ENCODE peak calls at places on chromosomes 5 and 9, in seven cellular contexts. W, I, S, X, A, G and N are unnamed samples. For H3K4me1, the result is how much of the 10 kb centered on the place peaks cover.

GRCh38 chr5:139578348-139578724 is 17.2 kb downstream of the UBE2D2 start:
- DNase-seq in A (no peak), I (no peak), S (no peak), G (no peak), W (no peak), X (no peak), N (no peak)

GRCh38 chr5:171622010-171622409 is 163.6 kb upstream of the SMIM23 start:
- DNase-seq in G (no peak), S (no peak), A (no peak), I (peak), W (no peak), X (peak), N (no peak)

GRCh38 chr5:142861011-142861410 is 90.8 kb downstream of the ARHGAP26 start:
- DNase-seq in A (no peak), I (no peak), X (no peak), G (no peak), W (no peak), S (no peak), N (no peak)

GRCh38 chr9:10999646-11000045 is 386.8 kb upstream of the PTPRD start:
- DNase-seq in W (no peak), G (no peak), X (no peak), I (no peak), S (no peak), A (peak), N (no peak)

GRCh38 chr5:90289837-90290236 is 119.7 kb downstream of the CETN3 start:
- DNase-seq in S (no peak), I (no peak), W (no peak), G (no peak), X (no peak), A (peak), N (no peak)

GRCh38 chr5:102152906-102153787 is 142.9 kb downstream of the SLCO4C1 start:
- DNase-seq in X (peak), A (peak), I (peak), W (no peak), G (peak), S (no peak), N (peak)

GRCh38 chr5:68730220-68731010 is 363.4 kb upstream of the SLC30A5 start:
- DNase-seq in S (no peak), I (peak), W (peak), G (no peak), A (peak), X (no peak), N (no peak)

GRCh38 chr9:119268985-119269384 is 100.2 kb downstream of the BRINP1 start:
- DNase-seq in X (no peak), G (no peak), A (no peak), W (no peak), I (peak), S (no peak), N (no peak)

GRCh38 chr9:136629879-136630661 is 32.6 kb upstream of the EGFL7 start:
- DNase-seq in W (peak), A (peak), X (peak), I (peak), S (peak), G (peak), N (peak)

GRCh38 chr5:57164124-57164523 is 9.7 kb upstream of the GPBP1 start:
- DNase-seq in S (no peak), G (no peak), W (no peak), X (no peak), A (no peak), I (no peak), N (no peak)

GRCh38 chr5:31638748-31639418 is at the start of gene PDZD2:
- DNase-seq in X (peak), W (peak), G (peak), A (peak), I (peak), S (peak), N (peak)

GRCh38 chr5:10691826-10692785 is 68.9 kb downstream of the DAP start:
- DNase-seq in I (peak), A (peak), X (no peak), W (no peak), G (no peak), S (no peak), N (no peak)

GRCh38 chr5:96565843-96566242 is 96.3 kb upstream of the CAST start:
- DNase-seq in A (peak), X (no peak), S (no peak), G (peak), W (peak), I (peak), N (no peak)

GRCh38 chr5:129664336-129664937 is 83.5 kb upstream of the MINAR2 start:
- DNase-seq in G (peak), I (peak), X (peak), S (no peak), W (peak), A (peak), N (peak)

GRCh38 chr9:130138791-130139190 is 33.4 kb upstream of the NCS1 start:
- DNase-seq in G (no peak), A (no peak), W (peak), X (peak), S (no peak), I (peak), N (no peak)

GRCh38 chr5:4366628-4367027 is 771.0 kb downstream of the IRX1 start:
- DNase-seq in S (no peak), W (no peak), A (no peak), I (no peak), X (no peak), G (no peak), N (no peak)

GRCh38 chr5:104372796-104373195 is 810.2 kb upstream of the NUDT12 start:
- DNase-seq in A (no peak), W (no peak), I (no peak), G (no peak), S (no peak), X (no peak), N (no peak)

GRCh38 chr5:61619777-61620518 is 287.9 kb downstream of the ZSWIM6 start:
- DNase-seq in I (no peak), G (no peak), A (no peak), S (peak), W (no peak), X (no peak), N (no peak)

GRCh38 chr9:95864852-95865580 is 10.5 kb upstream of the ERCC6L2 start:
- DNase-seq in X (no peak), A (no peak), I (no peak), G (no peak), W (no peak), S (no peak), N (no peak)

GRCh38 chr5:128736567-128736966 is 198.5 kb upstream of the FBN2 start:
- DNase-seq in W (peak), A (peak), G (peak), S (no peak), X (no peak), I (peak), N (no peak)

GRCh38 chr9:121738391-121738790 is 87.0 kb downstream of the DAB2IP start:
- DNase-seq in S (no peak), A (no peak), G (no peak), I (no peak), W (no peak), X (no peak), N (no peak)

GRCh38 chr5:107361945-107362344 is 308.8 kb downstream of the EFNA5 start:
- DNase-seq in A (no peak), S (no peak), W (no peak), I (peak), X (no peak), G (no peak), N (no peak)

GRCh38 chr9:124312290-124313265 is 54.8 kb downstream of the NEK6 start:
- DNase-seq in X (peak), W (no peak), G (peak), S (no peak), I (no peak), A (no peak), N (no peak)

GRCh38 chr9:117413346-117414219 is 1.3 kb downstream of the ASTN2 start:
- DNase-seq in S (peak), G (peak), X (peak), I (no peak), A (peak), W (no peak), N (no peak)

GRCh38 chr9:117414220-117414905 is 494 bp downstream of the ASTN2 start:
- DNase-seq in S (peak), W (no peak), A (peak), X (peak), I (peak), G (peak), N (no peak)

GRCh38 chr9:117414906-117415583 is at the start of gene ASTN2:
- DNase-seq in X (peak), S (peak), I (no peak), G (peak), W (no peak), A (peak), N (no peak)

GRCh38 chr9:117416856-117417255 is 2.0 kb upstream of the ASTN2 start:
- DNase-seq in A (no peak), I (no peak), W (no peak), S (no peak), G (no peak), X (no peak), N (no peak)

DNA sequence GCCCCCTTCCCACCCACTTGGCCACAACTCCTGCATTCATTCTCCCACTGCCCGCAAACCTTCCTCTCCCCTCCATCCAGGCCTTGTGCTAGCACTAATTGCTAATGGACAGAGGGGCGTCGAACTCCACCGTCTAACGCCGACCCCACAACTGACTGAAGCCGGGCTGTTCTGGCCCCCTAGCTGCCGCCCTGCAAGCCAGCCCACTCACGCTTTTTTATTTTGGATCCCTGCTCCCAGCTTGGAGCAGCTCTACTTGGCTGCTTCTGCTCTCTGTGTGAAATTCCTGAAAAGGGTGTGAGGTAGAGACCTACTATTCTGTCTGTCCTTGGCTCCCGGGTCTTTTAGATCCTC is 704 bp upstream of the ASTN2 start:
- DNase-seq in A (peak), W (no peak), I (no peak), X (peak), S (no peak), G (peak), N (no peak)
- H3K9ac ChIP-seq in A (peak), W (no peak), I (no peak), X (no peak), S (no peak), G (no peak), N (peak)

GRCh38 chr5:173896631-173897030 is 8.5 kb downstream of the CPEB4 start:
- DNase-seq in X (no peak), W (no peak), I (no peak), S (no peak), A (no peak), G (no peak), N (no peak)

GRCh38 chr5:173903396-173904140 is 15.4 kb downstream of the CPEB4 start:
- DNase-seq in S (no peak), I (no peak), A (no peak), G (no peak), W (no peak), X (no peak), N (no peak)

GRCh38 chr5:173902743-173903142 is 14.6 kb downstream of the CPEB4 start:
- DNase-seq in X (no peak), I (no peak), G (no peak), W (peak), S (no peak), A (no peak), N (no peak)

GRCh38 chr5:173902334-173902733 is 14.2 kb downstream of the CPEB4 start:
- DNase-seq in S (no peak), G (no peak), I (no peak), W (no peak), A (no peak), X (no peak), N (no peak)

GRCh38 chr5:173901705-173902104 is 13.6 kb downstream of the CPEB4 start:
- DNase-seq in A (no peak), G (no peak), I (no peak), W (no peak), S (no peak), X (no peak), N (no peak)
- H3K4me1 ChIP-seq in A (under half), G (under half), I (under half), W (under half), S (under half), X (under half), N (under half)

GRCh38 chr9:128383791-128384190 is 12.6 kb downstream of the URM1 start:
- DNase-seq in A (no peak), I (no peak), S (no peak), G (no peak), X (peak), W (no peak), N (no peak)

GRCh38 chr9:128382261-128382660 is 11.1 kb downstream of the URM1 start:
- DNase-seq in X (no peak), S (no peak), W (no peak), G (no peak), A (no peak), I (no peak), N (no peak)

GRCh38 chr9:128384801-128385492 is 13.8 kb downstream of the URM1 start:
- DNase-seq in W (no peak), S (no peak), A (peak), G (no peak), I (peak), X (peak), N (no peak)

GRCh38 chr9:128385493-128386205 is 14.5 kb downstream of the URM1 start:
- DNase-seq in I (peak), G (no peak), W (no peak), A (no peak), X (peak), S (no peak), N (no peak)

GRCh38 chr9:128383007-128383753 is 12.0 kb downstream of the URM1 start:
- DNase-seq in X (peak), I (no peak), S (no peak), A (no peak), G (peak), W (no peak), N (peak)
- H3K9ac ChIP-seq in X (no peak), I (no peak), S (no peak), A (no peak), G (no peak), W (no peak), N (peak)

GRCh38 chr9:99172129-99173091 is 49.3 kb downstream of the ALG2 start:
- DNase-seq in W (no peak), G (peak), I (no peak), S (no peak), X (peak), A (no peak), N (no peak)
- H3K4me1 ChIP-seq in W (under half), G (half or more), I (under half), S (under half), X (under half), A (under half), N (under half)

GRCh38 chr9:94813379-94813778 is 86.9 kb downstream of the AOPEP start:
- DNase-seq in S (no peak), I (no peak), X (no peak), W (no peak), A (no peak), G (no peak), N (no peak)

GRCh38 chr9:94819161-94819677 is 92.7 kb downstream of the AOPEP start:
- DNase-seq in S (peak), G (no peak), A (no peak), W (no peak), I (no peak), X (peak), N (no peak)

GRCh38 chr9:94817291-94818195 is 91.0 kb downstream of the AOPEP start:
- DNase-seq in I (no peak), W (no peak), G (no peak), X (no peak), A (no peak), S (no peak), N (no peak)

GRCh38 chr9:94821098-94821930 is 94.8 kb downstream of the AOPEP start:
- DNase-seq in S (no peak), A (no peak), W (no peak), X (no peak), I (no peak), G (no peak), N (no peak)

DNA sequence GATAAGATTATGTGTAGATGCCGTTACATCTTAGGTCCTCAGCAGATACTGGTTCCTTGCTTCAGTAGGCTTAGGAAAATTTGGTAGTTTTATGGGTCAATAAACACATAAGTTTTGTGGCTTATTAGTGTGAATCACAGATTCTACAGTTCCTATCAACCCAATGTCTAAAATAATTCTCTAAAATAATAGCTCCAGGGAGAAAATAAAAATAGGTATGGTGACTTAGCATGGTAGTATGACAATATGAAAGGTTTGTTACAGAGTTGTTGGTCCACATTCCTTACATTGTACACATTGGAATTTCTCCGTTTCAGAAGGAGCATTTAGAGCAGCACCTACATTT is 91.7 kb downstream of the AOPEP start:
- DNase-seq in I (no peak), G (no peak), W (no peak), S (no peak), A (no peak), X (no peak), N (no peak)
- H3K9ac ChIP-seq in I (no peak), G (no peak), W (no peak), S (no peak), A (no peak), X (no peak), N (no peak)

GRCh38 chr9:20376780-20377179 is 245.5 kb downstream of the MLLT3 start:
- DNase-seq in S (no peak), W (peak), A (no peak), X (no peak), G (no peak), I (no peak), N (no peak)

GRCh38 chr9:20379804-20380225 is 242.5 kb downstream of the MLLT3 start:
- DNase-seq in X (no peak), S (no peak), G (no peak), I (no peak), W (no peak), A (no peak), N (no peak)

GRCh38 chr9:20378851-20379250 is 243.4 kb downstream of the MLLT3 start:
- DNase-seq in S (no peak), W (no peak), I (no peak), X (no peak), A (no peak), G (no peak), N (no peak)

GRCh38 chr9:20382460-20383071 is 239.7 kb downstream of the MLLT3 start:
- DNase-seq in I (no peak), X (no peak), W (no peak), G (no peak), A (no peak), S (no peak), N (no peak)

GRCh38 chr9:20380546-20380945 is 241.8 kb downstream of the MLLT3 start:
- DNase-seq in X (no peak), S (no peak), G (no peak), W (no peak), I (no peak), A (no peak), N (no peak)
- H3K4me1 ChIP-seq in X (under half), S (under half), G (under half), W (under half), I (under half), A (under half), N (under half)

GRCh38 chr9:84856181-84856632 is 186.7 kb downstream of the NTRK2 start:
- DNase-seq in A (no peak), G (no peak), S (no peak), W (no peak), X (no peak), I (peak), N (no peak)
- H3K9ac ChIP-seq in A (no peak), G (no peak), S (no peak), W (no peak), X (no peak), I (no peak), N (no peak)

GRCh38 chr5:133118741-133119140 is 66.9 kb downstream of the HSPA4 start:
- DNase-seq in A (no peak), G (no peak), S (no peak), X (no peak), W (no peak), I (no peak), N (no peak)

GRCh38 chr5:133116601-133117000 is 64.8 kb downstream of the HSPA4 start:
- DNase-seq in S (no peak), I (no peak), X (peak), G (no peak), W (no peak), A (no peak), N (no peak)

GRCh38 chr5:133117166-133117929 is 65.5 kb downstream of the HSPA4 start:
- DNase-seq in A (no peak), X (no peak), W (no peak), S (no peak), I (no peak), G (no peak), N (no peak)

GRCh38 chr5:133119233-133119711 is 67.5 kb downstream of the HSPA4 start:
- DNase-seq in S (no peak), G (no peak), W (no peak), I (no peak), X (no peak), A (no peak), N (no peak)

GRCh38 chr5:133117930-133118445 is 66.2 kb downstream of the HSPA4 start:
- DNase-seq in I (no peak), X (no peak), S (no peak), W (no peak), G (no peak), A (no peak), N (no peak)
- H3K4me1 ChIP-seq in I (under half), X (under half), S (under half), W (under half), G (under half), A (under half), N (under half)